ENCODE peak calls at places on chromosomes 1 and 21, in seven cellular contexts. Q is CD8-positive, alpha-beta T cell; T is heart left ventricle; Y is cardiac muscle cell; J is astrocyte of the spinal cord; E is dorsolateral prefrontal cortex; P is GM06990. B is an unnamed sample.

GRCh38 chr1:165129568-165130164 is 226.8 kb downstream of the LMX1A start:
- DNase-seq in Q (no peak), T (peak), Y (peak), J (peak), E (peak), P (peak), B (peak)

GRCh38 chr1:227728059-227728891 is 6.8 kb downstream of the JMJD4 start:
- DNase-seq in Q (no peak), T (peak), Y (peak), J (peak), E (no peak), P (peak), B (peak)

GRCh38 chr1:42424201-42424600 is 31.6 kb downstream of the ZMYND12 start:
- DNase-seq in Q (no peak), T (no peak), Y (no peak), J (no peak), E (no peak), P (no peak), B (no peak)

GRCh38 chr21:17270234-17270633 is 242.6 kb upstream of the CXADR start:
- DNase-seq in Q (no peak), T (peak), Y (peak), J (peak), E (peak), P (no peak), B (no peak)

GRCh38 chr1:76330993-76331603 is 256.6 kb downstream of the ST6GALNAC3 start:
- DNase-seq in Q (no peak), T (no peak), Y (peak), J (peak), E (peak), P (peak), B (peak)

GRCh38 chr1:46690931-46691411 is 19.3 kb downstream of the TEX38 start:
- DNase-seq in Q (no peak), T (no peak), Y (no peak), J (no peak), E (no peak), P (no peak), B (no peak)

GRCh38 chr1:154624756-154625643 is 17.0 kb upstream of the ADAR start:
- DNase-seq in Q (no peak), T (no peak), Y (no peak), J (peak), E (no peak), P (no peak), B (no peak)

GRCh38 chr1:228894442-228894989 is 159.2 kb downstream of the RHOU start:
- DNase-seq in Q (no peak), T (no peak), Y (no peak), J (no peak), E (no peak), P (no peak), B (no peak)

GRCh38 chr1:246971322-246971721 is 36.5 kb downstream of the ZNF695 start:
- DNase-seq in Q (no peak), T (peak), Y (peak), J (peak), E (peak), P (no peak), B (peak)

GRCh38 chr1:51829058-51829457 is 49.5 kb downstream of the NRDC start:
- DNase-seq in Q (no peak), T (no peak), Y (no peak), J (no peak), E (no peak), P (no peak), B (no peak)

GRCh38 chr1:57316291-57316690 is 107.6 kb downstream of the DAB1 start:
- DNase-seq in Q (no peak), T (no peak), Y (no peak), J (no peak), E (no peak), P (no peak), B (no peak)

GRCh38 chr1:58481962-58482361 is 64.6 kb downstream of the OMA1 start:
- DNase-seq in Q (no peak), T (no peak), Y (no peak), J (no peak), E (no peak), P (no peak), B (no peak)

GRCh38 chr1:150970818-150971582 is 3.6 kb downstream of the CERS2 start:
- DNase-seq in Q (no peak), T (peak), Y (peak), J (peak), E (peak), P (no peak), B (no peak)

GRCh38 chr1:229227298-229227919 is 43.5 kb upstream of the RAB4A start:
- DNase-seq in Q (peak), T (peak), Y (peak), J (peak), E (peak), P (peak), B (peak)

GRCh38 chr1:8950309-8950708 is 4.6 kb downstream of the CA6 start:
- DNase-seq in Q (no peak), T (no peak), Y (no peak), J (no peak), E (no peak), P (no peak), B (no peak)

GRCh38 chr1:234853906-234854647 is 244.1 kb upstream of the IRF2BP2 start:
- DNase-seq in Q (no peak), T (no peak), Y (no peak), J (peak), E (no peak), P (no peak), B (no peak)

GRCh38 chr1:226702957-226703831 is 35.9 kb downstream of the ITPKB start:
- DNase-seq in Q (peak), T (peak), Y (peak), J (peak), E (peak), P (peak), B (peak)

GRCh38 chr21:45011911-45012660 is 62.3 kb upstream of the ADARB1 start:
- DNase-seq in Q (no peak), T (peak), Y (peak), J (peak), E (no peak), P (no peak), B (no peak)

GRCh38 chr1:227330279-227330678 is 12.0 kb upstream of the CDC42BPA start:
- DNase-seq in Q (no peak), T (no peak), Y (no peak), J (no peak), E (no peak), P (no peak), B (no peak)

GRCh38 chr1:47388548-47389238 is 27.4 kb upstream of the FOXE3 start:
- DNase-seq in Q (no peak), T (peak), Y (peak), J (peak), E (peak), P (no peak), B (peak)

GRCh38 chr1:243217401-243217800 is 37.7 kb downstream of the CEP170 start:
- DNase-seq in Q (no peak), T (no peak), Y (no peak), J (no peak), E (no peak), P (no peak), B (no peak)

GRCh38 chr1:121417289-121417955 is 232.6 kb downstream of the SRGAP2C start:
- DNase-seq in Q (no peak), T (no peak), Y (no peak), J (no peak), E (no peak), P (no peak), B (no peak)

GRCh38 chr1:182709855-182710254 is 25.5 kb upstream of the RGS8 start:
- DNase-seq in Q (no peak), T (no peak), Y (no peak), J (no peak), E (no peak), P (no peak), B (no peak)

GRCh38 chr1:33346921-33347649 is 26.2 kb upstream of the A3GALT2 start:
- DNase-seq in Q (no peak), T (peak), Y (no peak), J (peak), E (no peak), P (no peak), B (no peak)
- H3K4me3 ChIP-seq in Q (no peak), T (peak), Y (no peak), J (peak), E (peak), P (no peak), B (no peak)

GRCh38 chr1:116322752-116323405 is 50.2 kb upstream of the ATP1A1 start:
- DNase-seq in Q (no peak), T (no peak), Y (no peak), J (no peak), E (no peak), P (no peak), B (no peak)
- TF ChIP-seq CTCF in Q (no peak), T (no peak), Y (no peak), J (no peak), E (no peak), P (no peak), B (no peak)

GRCh38 chr1:156500847-156501686 is 492 bp upstream of the MEF2D start:
- DNase-seq in Q (peak), T (peak), Y (peak), J (peak), E (peak), P (peak), B (peak)

GRCh38 chr1:156500578-156500846 is at the start of gene MEF2D:
- DNase-seq in Q (no peak), T (no peak), Y (no peak), J (no peak), E (no peak), P (no peak), B (no peak)

GRCh38 chr1:156499194-156499702 is 1.3 kb downstream of the MEF2D start:
- DNase-seq in Q (no peak), T (no peak), Y (no peak), J (peak), E (no peak), P (no peak), B (no peak)

GRCh38 chr1:156498447-156499193 is 2.0 kb downstream of the MEF2D start:
- DNase-seq in Q (no peak), T (peak), Y (peak), J (peak), E (no peak), P (no peak), B (no peak)

DNA sequence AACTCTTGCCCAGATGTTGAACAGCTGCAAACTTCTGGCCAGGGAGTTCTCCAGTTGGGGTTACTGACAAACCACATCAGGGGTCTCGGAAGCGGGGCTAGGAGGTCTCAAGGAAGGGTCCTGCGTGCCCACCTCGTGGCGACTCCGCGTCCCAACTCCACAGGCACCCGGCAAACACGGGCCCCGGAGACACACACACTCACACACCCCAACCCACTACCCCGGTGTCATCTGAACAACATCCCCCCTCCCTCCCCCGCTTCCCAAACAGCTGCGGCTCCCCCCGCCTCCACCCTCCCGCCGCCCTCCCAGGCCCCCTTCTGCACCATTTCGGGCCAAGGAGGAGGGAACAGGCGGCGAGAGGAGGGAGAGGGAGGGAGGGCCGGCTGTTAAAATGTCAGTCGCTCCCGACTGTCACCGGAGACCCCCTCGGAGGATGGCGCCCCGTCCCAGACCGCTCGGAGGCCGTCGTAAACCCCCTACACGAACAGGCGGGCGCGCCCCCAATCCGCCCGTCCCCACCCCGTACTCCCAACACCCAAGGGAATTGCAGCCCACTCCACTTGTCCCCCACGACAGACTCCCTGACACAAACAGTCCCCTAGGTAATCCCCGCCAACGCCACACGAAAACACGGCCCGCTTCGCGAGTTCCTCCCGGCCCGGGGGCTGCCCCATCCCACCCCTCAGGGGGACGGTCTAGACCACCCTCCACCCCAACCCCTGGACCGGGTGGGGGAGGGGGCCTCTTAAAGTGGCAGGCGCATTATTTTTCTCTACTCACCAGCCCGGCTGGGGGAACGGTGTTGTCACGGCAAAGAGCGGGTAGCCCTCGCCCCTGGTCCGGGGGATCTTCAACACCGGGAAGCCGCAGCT is 635 bp downstream of the MEF2D start:
- DNase-seq in Q (no peak), T (peak), Y (no peak), J (peak), E (peak), P (peak), B (peak)
- H3K4me3 ChIP-seq in Q (peak), T (peak), Y (peak), J (peak), E (peak), P (peak), B (peak)

GRCh38 chr1:160724445-160725242 is 13.0 kb upstream of the CD48 start:
- DNase-seq in Q (no peak), T (no peak), Y (no peak), J (no peak), E (no peak), P (no peak), B (peak)
- TF ChIP-seq CTCF in Q (no peak), T (no peak), Y (no peak), J (no peak), E (no peak), P (no peak), B (no peak)

GRCh38 chr21:41665766-41666595 is 100.9 kb downstream of the RIPK4 start:
- DNase-seq in Q (no peak), T (no peak), Y (no peak), J (no peak), E (no peak), P (no peak), B (no peak)

GRCh38 chr21:41667136-41667535 is 99.7 kb downstream of the RIPK4 start:
- DNase-seq in Q (no peak), T (no peak), Y (no peak), J (no peak), E (no peak), P (no peak), B (no peak)

GRCh38 chr21:41663805-41664788 is 102.8 kb downstream of the RIPK4 start:
- DNase-seq in Q (no peak), T (no peak), Y (peak), J (peak), E (no peak), P (no peak), B (peak)

GRCh38 chr21:41666641-41667051 is 100.2 kb downstream of the RIPK4 start:
- DNase-seq in Q (no peak), T (no peak), Y (no peak), J (no peak), E (no peak), P (no peak), B (no peak)

DNA sequence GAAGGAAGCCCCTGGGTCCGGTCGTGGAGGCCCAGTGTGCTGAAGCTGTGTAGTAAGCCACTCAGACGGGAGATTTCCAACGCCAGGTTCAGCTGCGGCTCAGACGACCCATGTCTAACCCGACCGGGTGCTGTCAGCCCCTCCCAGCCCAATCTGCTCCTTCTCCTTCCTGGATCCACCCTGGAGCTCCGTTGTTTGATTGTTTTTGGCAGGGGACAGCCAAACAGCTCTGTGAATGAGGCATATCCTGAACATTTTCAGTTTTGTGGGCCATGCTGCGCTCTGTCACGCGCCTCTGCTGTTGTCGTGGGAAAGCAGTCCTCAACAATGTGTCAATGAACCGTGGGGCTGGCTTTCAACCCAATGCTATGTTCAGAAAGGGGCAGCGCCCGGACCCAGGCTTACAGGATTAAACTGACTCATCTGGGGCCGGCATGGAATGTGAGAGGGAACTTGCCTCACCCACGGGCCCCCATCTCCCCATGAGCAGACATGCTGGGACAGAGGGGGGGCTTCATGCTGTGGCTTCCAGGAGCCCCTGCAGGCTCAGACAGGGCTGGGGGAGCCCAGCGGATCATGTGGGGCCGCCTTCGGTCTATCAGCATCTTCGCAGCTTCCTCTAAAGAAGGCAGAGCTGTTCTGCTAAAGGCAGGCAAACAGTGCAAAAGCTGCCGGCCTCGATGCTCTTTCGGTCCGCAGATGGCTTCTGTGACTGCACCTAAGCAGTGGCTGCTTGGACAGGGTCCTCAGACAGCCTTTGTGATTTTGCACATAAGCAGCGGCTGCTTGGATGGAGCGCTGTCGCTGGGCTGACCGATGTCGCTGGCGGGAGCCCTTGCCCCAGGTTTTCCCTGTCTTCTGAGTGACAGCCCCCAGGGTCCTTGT is 101.7 kb downstream of the RIPK4 start:
- DNase-seq in Q (no peak), T (no peak), Y (no peak), J (peak), E (no peak), P (no peak), B (no peak)
- H3K4me3 ChIP-seq in Q (no peak), T (no peak), Y (no peak), J (no peak), E (no peak), P (no peak), B (no peak)

DNA sequence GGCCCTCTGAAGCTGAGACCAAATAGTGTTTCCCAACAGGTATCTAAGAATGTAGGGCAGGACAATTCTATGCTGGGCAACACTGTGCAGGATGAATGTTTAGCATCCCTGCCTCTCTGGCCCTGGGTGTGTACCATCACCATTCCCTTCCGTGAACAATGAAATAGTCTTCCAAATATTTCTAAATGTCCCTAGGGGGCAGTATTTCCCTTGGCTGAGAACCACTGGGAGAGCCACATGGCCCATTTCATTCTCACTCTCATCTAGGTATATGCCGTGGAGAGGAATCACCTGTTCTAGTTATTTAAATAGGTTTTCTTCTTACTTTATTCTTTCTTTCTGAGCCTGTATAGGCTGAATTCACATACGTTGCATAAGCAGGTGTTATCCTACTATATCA is 395.0 kb downstream of the PRDM2 start:
- DNase-seq in Q (no peak), T (no peak), Y (peak), J (peak), E (no peak), P (no peak), B (peak)
- TF ChIP-seq CTCF in Q (no peak), T (no peak), Y (peak), J (peak), E (peak), P (peak), B (peak)

GRCh38 chr1:118986291-118986838 is 1.8 kb downstream of the TBX15 start:
- DNase-seq in Q (no peak), T (no peak), Y (no peak), J (no peak), E (no peak), P (no peak), B (no peak)

GRCh38 chr1:118984086-118984989 is 3.8 kb downstream of the TBX15 start:
- DNase-seq in Q (no peak), T (no peak), Y (peak), J (peak), E (no peak), P (no peak), B (no peak)

GRCh38 chr1:118985611-118986290 is 2.4 kb downstream of the TBX15 start:
- DNase-seq in Q (no peak), T (no peak), Y (no peak), J (no peak), E (no peak), P (no peak), B (no peak)

GRCh38 chr1:118983558-118984021 is 4.6 kb downstream of the TBX15 start:
- DNase-seq in Q (no peak), T (no peak), Y (no peak), J (peak), E (no peak), P (no peak), B (no peak)

DNA sequence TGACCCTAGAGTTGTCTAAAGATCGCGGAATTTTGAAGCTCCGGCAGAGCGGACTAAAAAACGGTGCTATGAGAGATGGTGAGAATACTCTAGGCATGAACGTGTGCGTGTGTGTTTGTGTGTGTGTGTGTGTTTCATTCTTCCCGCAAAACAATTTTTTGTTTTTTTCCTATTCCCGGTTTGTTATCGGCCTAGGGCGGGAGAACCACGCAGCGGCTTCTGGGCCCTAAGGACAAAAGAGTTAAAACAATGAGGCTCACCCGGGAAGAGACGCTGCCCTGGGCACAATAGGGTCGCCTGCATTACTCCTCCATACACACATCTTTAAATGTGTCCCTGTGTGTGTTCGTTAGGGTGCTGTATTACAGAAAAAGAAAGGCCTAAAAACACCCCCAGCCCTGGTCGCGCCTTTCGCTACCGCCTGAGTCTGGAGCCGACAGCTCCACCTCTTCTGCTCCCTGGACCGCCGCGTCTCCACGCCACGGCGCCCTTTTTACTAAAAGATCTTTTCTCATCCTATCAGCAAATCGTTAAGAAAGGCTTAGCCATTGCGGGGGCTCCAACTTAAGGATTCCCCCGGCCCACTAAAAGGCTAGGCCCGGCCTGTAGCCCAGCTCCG is 3.0 kb downstream of the TBX15 start:
- DNase-seq in Q (no peak), T (no peak), Y (no peak), J (no peak), E (no peak), P (no peak), B (no peak)
- H3K4me3 ChIP-seq in Q (no peak), T (no peak), Y (no peak), J (peak), E (peak), P (no peak), B (no peak)